ENCODE peak calls at places on chromosome 3, in five cellular contexts. W is lung, M is body of pancreas, U is ovary, S is colonic mucosa. F is an unnamed sample.
A peak's percentile ranks its signal among the peaks of the same experiment; 100 is the strongest.

GRCh38 chr3:149199474-149199873 is 22.2 kb downstream of the CP start:
- DNase-seq in W (no peak), M (no peak), U (no peak), S (no peak), F (no peak)

GRCh38 chr3:142315083-142315482 is 89.7 kb upstream of the GK5 start:
- DNase-seq in W (no peak), M (no peak), U (no peak), S (no peak), F (no peak)

GRCh38 chr3:161420746-161421145 is 49.4 kb upstream of the SPTSSB start:
- DNase-seq in W (no peak), M (peak; percentile 23), U (no peak), S (no peak), F (no peak)

GRCh38 chr3:28915711-28916481 is 365.0 kb upstream of the RBMS3 start:
- DNase-seq in W (no peak), M (no peak), U (peak; percentile 31), S (peak; percentile 21), F (no peak)

GRCh38 chr3:78825118-78825857 is 942.5 kb downstream of the ROBO1 start:
- DNase-seq in W (no peak), M (no peak), U (no peak), S (no peak), F (no peak)

GRCh38 chr3:25155696-25156471 is 272.2 kb upstream of the RARB start:
- DNase-seq in W (no peak), M (no peak), U (no peak), S (no peak), F (no peak)

GRCh38 chr3:105752791-105753415 is 115.9 kb downstream of the CBLB start:
- DNase-seq in W (no peak), M (no peak), U (no peak), S (no peak), F (peak; percentile 90)

GRCh38 chr3:123657578-123657977 is 72.7 kb upstream of the HACD2 start:
- DNase-seq in W (no peak), M (no peak), U (no peak), S (peak; percentile 56), F (no peak)

GRCh38 chr3:63429905-63430304 is 151.8 kb downstream of the SYNPR start:
- DNase-seq in W (no peak), M (no peak), U (no peak), S (no peak), F (no peak)

GRCh38 chr3:158094235-158094916 is 11.8 kb downstream of the SHOX2 start:
- DNase-seq in W (no peak), M (no peak), U (no peak), S (no peak), F (no peak)

GRCh38 chr3:38325256-38325655 is 21.3 kb upstream of the XYLB start:
- DNase-seq in W (peak; percentile 17), M (no peak), U (no peak), S (no peak), F (no peak)

GRCh38 chr3:63986147-63986546 is 37.1 kb downstream of the PSMD6 start:
- DNase-seq in W (no peak), M (no peak), U (no peak), S (no peak), F (no peak)

GRCh38 chr3:22923686-22924085 is 279.4 kb upstream of the UBE2E2 start:
- DNase-seq in W (no peak), M (no peak), U (no peak), S (no peak), F (no peak)

GRCh38 chr3:148556664-148557063 is 141.0 kb upstream of the AGTR1 start:
- DNase-seq in W (no peak), M (no peak), U (no peak), S (no peak), F (no peak)

GRCh38 chr3:188327433-188327832 is 173.5 kb downstream of the LPP start:
- DNase-seq in W (no peak), M (no peak), U (no peak), S (no peak), F (no peak)

GRCh38 chr3:104547040-104547439 is 819.7 kb upstream of the ALCAM start:
- DNase-seq in W (no peak), M (no peak), U (no peak), S (no peak), F (no peak)

GRCh38 chr3:2484162-2485026 is 385.7 kb downstream of the CNTN4 start:
- DNase-seq in W (no peak), M (no peak), U (no peak), S (no peak), F (no peak)

GRCh38 chr3:17431477-17432045 is 310.9 kb downstream of the TBC1D5 start:
- DNase-seq in W (no peak), M (no peak), U (no peak), S (no peak), F (no peak)

GRCh38 chr3:162134571-162134970 is 638.0 kb downstream of the OTOL1 start:
- DNase-seq in W (no peak), M (no peak), U (no peak), S (no peak), F (no peak)

GRCh38 chr3:161149529-161149928 is 44.4 kb upstream of the B3GALNT1 start:
- DNase-seq in W (no peak), M (no peak), U (no peak), S (no peak), F (no peak)

GRCh38 chr3:155938409-155938808 is 68.0 kb downstream of the GMPS start:
- DNase-seq in W (no peak), M (no peak), U (no peak), S (no peak), F (no peak)

GRCh38 chr3:131535131-131535530 is 32.4 kb upstream of the MRPL3 start:
- DNase-seq in W (no peak), M (no peak), U (no peak), S (no peak), F (no peak)

GRCh38 chr3:194715022-194715800 is 29.5 kb downstream of the FAM43A start:
- DNase-seq in W (no peak), M (peak; percentile 31), U (no peak), S (no peak), F (no peak)

GRCh38 chr3:69384379-69384778 is 1.5 kb downstream of the FRMD4B start:
- DNase-seq in W (no peak), M (no peak), U (no peak), S (no peak), F (no peak)

GRCh38 chr3:130604806-130605205 is 87.8 kb downstream of the COL6A6 start:
- DNase-seq in W (no peak), M (no peak), U (no peak), S (no peak), F (no peak)

GRCh38 chr3:16183601-16184270 is 9.3 kb downstream of the GALNT15 start:
- DNase-seq in W (no peak), M (no peak), U (peak; percentile 63), S (no peak), F (no peak)

GRCh38 chr3:123633530-123633929 is 48.7 kb upstream of the HACD2 start:
- DNase-seq in W (no peak), M (no peak), U (no peak), S (no peak), F (no peak)

GRCh38 chr3:161371441-161372320 is at the start of gene SPTSSB:
- DNase-seq in W (peak; percentile 35), M (peak; percentile 53), U (no peak), S (peak; percentile 43), F (peak; percentile 31)

GRCh38 chr3:170695486-170696069 is 109.7 kb upstream of the SLC7A14 start:
- DNase-seq in W (no peak), M (no peak), U (no peak), S (no peak), F (no peak)

GRCh38 chr3:171811913-171812321 is 1.6 kb upstream of the PLD1 start:
- DNase-seq in W (no peak), M (no peak), U (peak; percentile 55), S (no peak), F (no peak)

GRCh38 chr3:143014921-143015320 is 13.6 kb downstream of the U2SURP start:
- DNase-seq in W (no peak), M (no peak), U (no peak), S (no peak), F (no peak)

GRCh38 chr3:107392549-107393165 is 15.4 kb downstream of the CCDC54 start:
- DNase-seq in W (no peak), M (no peak), U (no peak), S (no peak), F (no peak)

GRCh38 chr3:59444293-59444671 is 394.5 kb upstream of the CFAP20DC start:
- DNase-seq in W (no peak), M (no peak), U (no peak), S (no peak), F (no peak)

GRCh38 chr3:115401891-115402501 is 221.3 kb upstream of the GAP43 start:
- DNase-seq in W (no peak), M (no peak), U (no peak), S (no peak), F (no peak)

DNA sequence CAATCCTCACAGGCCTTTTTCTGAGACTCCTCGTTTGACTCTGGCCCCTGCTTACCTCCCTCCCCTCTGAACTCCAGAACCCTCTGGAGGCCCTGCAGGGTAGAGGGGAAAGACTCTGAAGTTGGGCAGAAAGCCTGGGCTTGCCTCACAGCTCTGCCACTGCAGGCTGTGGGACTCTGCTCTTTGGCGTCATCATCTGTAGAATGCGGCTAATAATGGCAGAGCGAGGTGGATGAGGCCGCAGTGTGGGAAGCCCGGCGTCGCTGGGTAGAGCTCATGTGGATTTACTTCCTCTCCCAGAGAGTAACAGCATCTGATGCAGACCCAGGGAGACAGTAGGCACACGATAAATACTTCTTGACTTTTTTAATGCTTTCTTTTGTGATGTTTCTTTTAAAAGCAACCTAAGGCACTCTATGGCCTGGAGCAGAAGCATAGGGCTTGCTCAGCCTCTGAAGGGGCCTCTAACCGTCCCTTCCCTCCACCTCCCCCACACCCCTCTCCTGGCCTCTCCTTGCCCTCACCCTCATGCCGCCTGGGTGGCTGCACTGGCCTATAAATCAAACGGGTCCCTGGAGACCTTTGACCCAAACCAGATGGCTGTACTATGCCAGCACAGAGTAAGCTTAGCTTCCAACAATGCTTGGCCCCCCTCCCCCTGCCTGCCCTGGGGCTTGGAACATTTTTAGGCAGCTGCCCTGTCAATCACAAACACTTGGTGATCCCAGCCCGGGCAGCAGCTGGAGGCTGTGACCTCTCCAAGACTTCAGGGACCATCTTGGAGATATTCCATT is 32.9 kb downstream of the SPSB4 start:
- DNase-seq in W (no peak), M (no peak), U (no peak), S (no peak), F (no peak)
- H3K4me1 ChIP-seq in W (peaks cover 6% of the 10 kb centered on the region), M (peaks cover 58% of the 10 kb centered on the region), U (no peaks in the 10 kb centered on the region), S (no peaks in the 10 kb centered on the region), F (no peaks in the 10 kb centered on the region)

GRCh38 chr3:66472313-66473134 is 28.3 kb downstream of the LRIG1 start:
- DNase-seq in W (no peak), M (no peak), U (no peak), S (peak; percentile 68), F (no peak)
- H3K4me1 ChIP-seq in W (peaks cover 38% of the 10 kb centered on the region), M (peaks cover 97% of the 10 kb centered on the region), U (peaks cover 25% of the 10 kb centered on the region), S (peaks cover 14% of the 10 kb centered on the region), F (peaks cover 23% of the 10 kb centered on the region)

GRCh38 chr3:102159810-102160451 is 274.9 kb upstream of the ZPLD1 start:
- DNase-seq in W (no peak), M (no peak), U (no peak), S (no peak), F (no peak)
- H3K4me1 ChIP-seq in W (peaks cover 6% of the 10 kb centered on the region), M (peaks cover 23% of the 10 kb centered on the region), U (peaks cover 2% of the 10 kb centered on the region), S (no peaks in the 10 kb centered on the region), F (no peaks in the 10 kb centered on the region)

GRCh38 chr3:150611666-150612065 is 8.5 kb downstream of the SELENOT start:
- DNase-seq in W (no peak), M (no peak), U (no peak), S (no peak), F (no peak)
- H3K4me1 ChIP-seq in W (peaks cover 10% of the 10 kb centered on the region), M (peaks cover 30% of the 10 kb centered on the region), U (peaks cover 6% of the 10 kb centered on the region), S (peaks cover 7% of the 10 kb centered on the region), F (peaks cover 35% of the 10 kb centered on the region)

F was measured in naive thymus-derived CD4-positive, alpha-beta T cell.